ENCODE peak calls at places on chromosomes 11 and 22, in four cellular contexts. G, R, Q and E are unnamed samples.

GRCh38 chr11:63762662-63763505 is 5.7 kb downstream of the ZFTA start:
- DNase-seq in R (no peak), Q (no peak), G (peak), E (no peak)

GRCh38 chr11:61911701-61912529 is 5.5 kb downstream of the RAB3IL1 start:
- DNase-seq in R (no peak), Q (no peak), G (no peak), E (no peak)

GRCh38 chr11:74460481-74461154 is 6.7 kb downstream of the KCNE3 start:
- DNase-seq in R (no peak), Q (no peak), G (no peak), E (no peak)

GRCh38 chr22:43376765-43377485 is 33.8 kb upstream of the SCUBE1 start:
- DNase-seq in Q (peak), R (no peak), G (no peak), E (no peak)

GRCh38 chr11:64351136-64351631 is 7.8 kb upstream of the RPS6KA4 start:
- DNase-seq in R (no peak), G (no peak), Q (no peak), E (no peak)

GRCh38 chr11:109018639-109019038 is 353.8 kb downstream of the DDX10 start:
- DNase-seq in G (no peak), Q (no peak), R (no peak), E (no peak)

GRCh38 chr11:72038491-72038890 is 39.8 kb downstream of the IL18BP start:
- DNase-seq in R (no peak), Q (no peak), G (peak), E (peak)

GRCh38 chr11:65505434-65506315 is 6.8 kb downstream of the MALAT1 start:
- DNase-seq in G (peak), Q (no peak), R (no peak), E (peak)

GRCh38 chr11:77510095-77510494 is 36.2 kb upstream of the PAK1 start:
- DNase-seq in R (no peak), G (no peak), Q (no peak), E (no peak)

GRCh38 chr11:57456960-57457642 is 3.2 kb upstream of the RTN4RL2 start:
- DNase-seq in Q (no peak), G (peak), R (peak), E (peak)

GRCh38 chr22:26589367-26589844 is 526 bp downstream of the TPST2 start:
- DNase-seq in Q (no peak), G (no peak), R (no peak), E (peak)

GRCh38 chr22:41382098-41382578 is 396 bp downstream of the TEF start:
- DNase-seq in R (peak), Q (peak), G (peak), E (peak)